ENCODE peak calls at places on chromosome 6, in six cellular contexts. G is colonic mucosa, P is GM12878, J is fibroblast of lung, V is IMR-90, B is neural progenitor cell. C is an unnamed sample.

GRCh38 chr6:70166088-70166958 is 136.6 kb downstream of the COL9A1 start:
- DNase-seq in B (peak), V (peak), P (no peak), G (peak), J (peak), C (no peak)

GRCh38 chr6:106396426-106397220 is 36.1 kb downstream of the CRYBG1 start:
- DNase-seq in G (no peak), V (no peak), B (no peak), P (no peak), J (no peak), C (no peak)

GRCh38 chr6:165689699-165690098 is 26.7 kb upstream of the PDE10A start:
- DNase-seq in V (peak), B (no peak), J (no peak), G (no peak), P (no peak), C (no peak)

GRCh38 chr6:43489277-43490072 is 12.1 kb downstream of the TJAP1 start:
- DNase-seq in B (peak), V (no peak), J (no peak), G (no peak), P (no peak), C (no peak)

GRCh38 chr6:126076992-126077664 is 90.8 kb downstream of the TRMT11 start:
- DNase-seq in B (no peak), V (no peak), P (no peak), G (no peak), J (no peak), C (no peak)

GRCh38 chr6:13425971-13426931 is 61.1 kb downstream of the GFOD1 start:
- DNase-seq in G (no peak), J (peak), B (no peak), V (peak), P (peak), C (no peak)

GRCh38 chr6:32082951-32083350 is 26.2 kb downstream of the TNXB start:
- DNase-seq in B (no peak), V (no peak), P (no peak), J (peak), G (no peak), C (no peak)

GRCh38 chr6:42740725-42741124 is 5.2 kb downstream of the TBCC start:
- DNase-seq in P (no peak), V (no peak), B (no peak), G (no peak), J (no peak), C (no peak)

GRCh38 chr6:27591660-27592059 is 118.8 kb upstream of the ZNF184 start:
- DNase-seq in J (peak), G (no peak), P (no peak), V (peak), B (peak), C (no peak)

GRCh38 chr6:14540276-14540675 is 422.7 kb downstream of the CD83 start:
- DNase-seq in G (no peak), J (peak), V (peak), B (peak), P (no peak), C (no peak)

GRCh38 chr6:168322966-168323365 is 3.4 kb upstream of the DACT2 start:
- DNase-seq in G (no peak), P (no peak), V (no peak), B (no peak), J (no peak), C (no peak)

GRCh38 chr6:69069881-69070280 is 434.8 kb downstream of the ADGRB3 start:
- DNase-seq in V (no peak), P (no peak), B (no peak), J (no peak), G (no peak), C (no peak)

GRCh38 chr6:139175389-139175788 is 40.5 kb downstream of the HECA start:
- DNase-seq in V (no peak), P (no peak), J (no peak), G (no peak), B (no peak), C (no peak)

GRCh38 chr6:114862809-114863208 is 520.0 kb upstream of the HS3ST5 start:
- DNase-seq in J (peak), B (no peak), P (no peak), G (no peak), V (no peak), C (no peak)

GRCh38 chr6:3323696-3324261 is 65.0 kb downstream of the PSMG4 start:
- DNase-seq in G (no peak), P (no peak), B (no peak), V (no peak), J (no peak), C (no peak)
- H3K9ac ChIP-seq in G (no peak), P (no peak), B (no peak), V (no peak), J (no peak), C (no peak)

GRCh38 chr6:35146453-35146852 is 5.3 kb upstream of the TCP11 start:
- DNase-seq in B (peak), V (peak), J (peak), P (no peak), G (peak), C (no peak)
- TF ChIP-seq CTCF in B (peak), V (peak), J (peak), P (peak), G (peak), C (peak)

GRCh38 chr6:135852775-135853174 is 1.3 kb downstream of the PDE7B start:
- DNase-seq in J (no peak), P (no peak), G (no peak), B (no peak), V (peak), C (no peak)

GRCh38 chr6:135853227-135853626 is 1.7 kb downstream of the PDE7B start:
- DNase-seq in P (no peak), B (no peak), G (no peak), V (peak), J (peak), C (no peak)

GRCh38 chr6:135851442-135852271 is at the start of gene PDE7B:
- DNase-seq in B (peak), J (peak), G (peak), P (no peak), V (peak), C (peak)

GRCh38 chr6:135853986-135854385 is 2.5 kb downstream of the PDE7B start:
- DNase-seq in B (no peak), J (peak), V (no peak), G (no peak), P (no peak), C (no peak)

DNA sequence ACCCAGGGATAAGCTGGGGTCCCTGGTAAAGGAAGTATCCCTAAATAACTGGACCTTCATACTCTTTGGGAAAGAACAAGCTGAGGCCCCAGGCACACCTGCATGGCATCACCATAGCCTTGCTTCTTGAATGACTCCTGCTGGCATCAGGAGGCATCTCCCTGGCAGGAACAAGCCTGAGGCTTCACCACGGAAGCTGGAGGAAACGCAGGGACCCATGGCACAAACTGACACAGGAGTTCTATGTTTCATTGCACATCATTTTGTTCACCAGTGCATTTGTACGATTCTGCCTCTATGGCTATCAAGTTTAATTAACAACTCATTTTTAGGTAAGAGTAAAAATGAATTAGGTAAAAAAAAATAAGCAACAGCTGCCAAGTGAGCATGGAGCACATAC is 619 bp upstream of the PDE7B start:
- DNase-seq in B (no peak), P (no peak), G (no peak), V (no peak), J (no peak), C (no peak)
- H3K9ac ChIP-seq in B (no peak), P (no peak), G (no peak), V (peak), J (no peak), C (peak)

GRCh38 chr6:37785002-37785687 is 34.4 kb upstream of the ZFAND3 start:
- DNase-seq in P (no peak), V (no peak), G (no peak), J (no peak), B (no peak), C (peak)

GRCh38 chr6:37783025-37783825 is 36.3 kb upstream of the ZFAND3 start:
- DNase-seq in J (peak), B (peak), P (no peak), G (no peak), V (peak), C (peak)

GRCh38 chr6:37783831-37784584 is 35.5 kb upstream of the ZFAND3 start:
- DNase-seq in G (no peak), P (no peak), V (no peak), J (peak), B (peak), C (peak)

GRCh38 chr6:37785688-37786270 is 33.7 kb upstream of the ZFAND3 start:
- DNase-seq in V (no peak), G (no peak), B (no peak), J (no peak), P (no peak), C (peak)

DNA sequence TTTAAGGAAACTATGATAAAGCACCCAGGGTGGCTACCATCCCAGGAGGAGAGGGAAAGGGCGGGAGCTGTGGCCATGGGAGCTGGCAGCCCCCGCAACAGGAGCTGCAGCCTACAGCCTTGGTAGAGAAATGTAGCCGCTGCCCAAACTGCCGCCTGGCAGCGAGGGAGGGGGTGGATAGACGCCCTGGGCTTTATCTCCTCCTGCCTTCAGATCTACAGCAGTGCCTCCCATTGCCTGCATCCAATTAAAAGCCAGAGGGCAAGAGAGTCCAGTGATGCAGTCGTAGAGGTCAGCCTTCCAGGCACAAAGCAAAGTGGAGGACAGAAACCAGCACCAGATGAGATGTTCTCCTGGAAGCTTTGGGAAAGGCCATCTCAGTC is 35.0 kb upstream of the ZFAND3 start:
- DNase-seq in B (peak), G (no peak), V (no peak), J (no peak), P (no peak), C (peak)
- TF ChIP-seq CTCF in B (no peak), G (no peak), V (no peak), J (no peak), P (no peak), C (no peak)

GRCh38 chr6:56798163-56798562 is 155.5 kb upstream of the DST start:
- DNase-seq in P (no peak), V (peak), J (peak), B (no peak), G (no peak), C (no peak)

GRCh38 chr6:56790424-56790823 is 147.7 kb upstream of the DST start:
- DNase-seq in B (no peak), P (no peak), V (no peak), J (no peak), G (no peak), C (no peak)

GRCh38 chr6:56793938-56794337 is 151.2 kb upstream of the DST start:
- DNase-seq in J (no peak), G (no peak), V (no peak), B (no peak), P (no peak), C (no peak)

GRCh38 chr6:56795852-56796532 is 153.3 kb upstream of the DST start:
- DNase-seq in J (peak), V (peak), B (no peak), G (no peak), P (no peak), C (no peak)

GRCh38 chr6:56794421-56794820 is 151.7 kb upstream of the DST start:
- DNase-seq in G (no peak), J (peak), B (no peak), V (no peak), P (peak), C (no peak)
- H3K9ac ChIP-seq in G (no peak), J (no peak), B (no peak), V (no peak), P (no peak), C (no peak)

GRCh38 chr6:8683204-8683603 is 247.9 kb upstream of the SLC35B3 start:
- DNase-seq in G (no peak), V (no peak), P (no peak), J (no peak), B (no peak), C (no peak)
- TF ChIP-seq CTCF in G (no peak), V (no peak), P (no peak), J (no peak), B (no peak), C (no peak)

C was measured in kidney.